ENCODE peak calls at places on chromosomes 3 and 15, in nine cellular contexts. Q, O, U, X, W, J, R, D and S are unnamed samples.
A peak's percentile ranks its signal among the peaks of the same experiment; 100 is the strongest.

GRCh38 chr3:177124882-177125281 is 72.4 kb downstream of the TBL1XR1 start:
- DNase-seq in R (peak; percentile 55), U (no peak), X (no peak), O (no peak), D (no peak), Q (no peak), W (no peak), J (no peak), S (no peak)

GRCh38 chr3:113002676-113003075 is 11.9 kb downstream of the GTPBP8 start:
- DNase-seq in J (no peak), U (no peak), W (no peak), Q (no peak), D (no peak), R (no peak), X (no peak), O (no peak), S (peak; percentile 27)

GRCh38 chr3:4988815-4989648 is 9.8 kb downstream of the BHLHE40 start:
- DNase-seq in R (no peak), J (peak; percentile 56), U (no peak), Q (no peak), X (peak; percentile 90), O (no peak), D (peak; percentile 84), W (no peak), S (no peak)

GRCh38 chr15:42045211-42045615 is 24.4 kb upstream of the PLA2G4E start:
- DNase-seq in X (no peak), R (no peak), D (no peak), Q (no peak), J (no peak), U (no peak), O (no peak), W (no peak), S (no peak)

GRCh38 chr15:39127151-39127815 is 453.6 kb upstream of the THBS1 start:
- DNase-seq in D (no peak), R (peak; percentile 52), W (no peak), U (no peak), Q (no peak), J (no peak), X (peak; percentile 14), O (no peak), S (no peak)

GRCh38 chr3:46706771-46707582 is 5.8 kb downstream of the TMIE start:
- DNase-seq in D (peak; percentile 53), R (no peak), O (peak; percentile 12), Q (no peak), U (no peak), X (no peak), J (no peak), W (peak; percentile 39), S (no peak)

GRCh38 chr3:13115991-13116390 is 42.8 kb upstream of the IQSEC1 start:
- DNase-seq in J (no peak), X (no peak), U (no peak), D (peak; percentile 34), R (no peak), O (no peak), W (no peak), Q (no peak), S (no peak)

GRCh38 chr15:36432162-36432561 is 147.3 kb upstream of the CDIN1 start:
- DNase-seq in X (no peak), W (no peak), J (no peak), D (no peak), U (no peak), R (no peak), Q (no peak), O (no peak), S (no peak)

GRCh38 chr3:179897241-179897640 is 139.5 kb downstream of the PEX5L start:
- DNase-seq in X (no peak), J (no peak), U (no peak), D (no peak), W (no peak), Q (no peak), O (no peak), R (no peak), S (no peak)

GRCh38 chr15:46766021-46766420 is 951.3 kb upstream of the SEMA6D start:
- DNase-seq in J (no peak), W (no peak), U (no peak), R (no peak), O (no peak), X (no peak), Q (no peak), D (no peak), S (no peak)

GRCh38 chr15:91104111-91104510 is 4.1 kb downstream of the SV2B start:
- DNase-seq in O (no peak), X (no peak), Q (no peak), D (no peak), R (no peak), W (peak; percentile 51), J (no peak), U (no peak), S (no peak)

GRCh38 chr3:155946178-155946577 is 75.7 kb downstream of the GMPS start:
- DNase-seq in D (no peak), R (peak; percentile 86), J (peak; percentile 6), U (peak; percentile 25), X (no peak), Q (no peak), O (no peak), W (no peak), S (no peak)

GRCh38 chr15:44535509-44536297 is 1.2 kb upstream of the EIF3J start:
- DNase-seq in R (no peak), X (peak; percentile 12), U (no peak), Q (peak; percentile 41), D (no peak), W (peak; percentile 49), J (peak; percentile 17), O (peak; percentile 22), S (peak; percentile 31)

GRCh38 chr3:112984485-112984884 is 6.3 kb upstream of the GTPBP8 start:
- DNase-seq in J (peak; percentile 35), R (peak; percentile 33), X (no peak), W (no peak), U (no peak), Q (no peak), D (no peak), O (no peak), S (no peak)

GRCh38 chr3:27105904-27106303 is 263.3 kb downstream of the NEK10 start:
- DNase-seq in R (no peak), O (no peak), Q (peak; percentile 60), J (no peak), X (no peak), D (no peak), W (no peak), U (no peak), S (no peak)

GRCh38 chr3:105676621-105677300 is 192.1 kb downstream of the CBLB start:
- DNase-seq in Q (no peak), X (no peak), R (no peak), J (no peak), O (no peak), U (no peak), D (no peak), W (no peak), S (no peak)

GRCh38 chr3:30657914-30658313 is 51.5 kb downstream of the TGFBR2 start:
- DNase-seq in J (no peak), U (no peak), X (no peak), Q (no peak), D (no peak), R (no peak), W (no peak), O (no peak), S (peak; percentile 84)

GRCh38 chr3:101803939-101804338 is 24.9 kb downstream of the NXPE3 start:
- DNase-seq in J (no peak), R (no peak), O (no peak), W (no peak), U (no peak), X (no peak), Q (no peak), D (no peak), S (no peak)

GRCh38 chr3:30342319-30343060 is 263.9 kb upstream of the TGFBR2 start:
- DNase-seq in X (no peak), Q (no peak), W (no peak), R (peak; percentile 95), U (peak; percentile 77), J (peak; percentile 48), O (peak; percentile 35), D (peak; percentile 81), S (no peak)

GRCh38 chr3:11671648-11672100 is 28.0 kb upstream of the VGLL4 start:
- DNase-seq in U (no peak), O (no peak), W (no peak), Q (no peak), X (no peak), R (peak; percentile 67), J (no peak), D (no peak), S (no peak)

DNA sequence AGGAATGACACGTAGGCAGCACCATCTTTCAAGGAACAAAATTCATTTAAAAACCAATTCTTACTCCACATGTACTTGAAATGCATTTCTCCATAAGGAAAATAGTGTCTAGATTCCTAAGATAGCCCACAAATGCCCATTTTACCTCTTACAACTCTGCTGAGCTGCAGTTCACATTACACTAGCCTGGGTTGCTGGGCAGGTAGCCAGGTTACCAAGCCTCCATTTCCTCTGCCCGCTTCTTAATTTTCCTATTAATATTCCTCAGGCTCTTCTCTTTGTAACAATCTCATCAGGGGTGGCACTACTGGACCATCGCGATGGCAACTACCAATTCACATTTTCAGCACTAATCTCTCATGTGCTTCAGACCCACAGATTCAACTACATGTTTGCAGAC is 10.8 kb downstream of the ATP13A3 start:
- DNase-seq in Q (no peak), D (no peak), J (no peak), U (no peak), O (no peak), R (no peak), X (no peak), W (no peak), S (no peak)
- H3K4me1 ChIP-seq in Q (peaks cover 4% of the 10 kb centered on the region), D (peaks cover 4% of the 10 kb centered on the region), J (peaks cover 7% of the 10 kb centered on the region), U (peaks cover 16% of the 10 kb centered on the region), O (peaks cover 7% of the 10 kb centered on the region), R (peaks cover 57% of the 10 kb centered on the region), X (peaks cover 29% of the 10 kb centered on the region), W (no peaks in the 10 kb centered on the region), S (peaks cover 7% of the 10 kb centered on the region)

GRCh38 chr3:48445277-48445882 is 1.2 kb upstream of the ATRIP start:
- DNase-seq in O (no peak), J (no peak), W (no peak), X (no peak), U (no peak), R (no peak), D (no peak), Q (no peak), S (no peak)
- H3K4me1 ChIP-seq in O (peaks cover 5% of the 10 kb centered on the region), J (peaks cover 22% of the 10 kb centered on the region), W (no peaks in the 10 kb centered on the region), X (peaks cover 5% of the 10 kb centered on the region), U (peaks cover 14% of the 10 kb centered on the region), R (peaks cover 27% of the 10 kb centered on the region), D (peaks cover 21% of the 10 kb centered on the region), Q (no peaks in the 10 kb centered on the region), S (peaks cover 25% of the 10 kb centered on the region)

DNA sequence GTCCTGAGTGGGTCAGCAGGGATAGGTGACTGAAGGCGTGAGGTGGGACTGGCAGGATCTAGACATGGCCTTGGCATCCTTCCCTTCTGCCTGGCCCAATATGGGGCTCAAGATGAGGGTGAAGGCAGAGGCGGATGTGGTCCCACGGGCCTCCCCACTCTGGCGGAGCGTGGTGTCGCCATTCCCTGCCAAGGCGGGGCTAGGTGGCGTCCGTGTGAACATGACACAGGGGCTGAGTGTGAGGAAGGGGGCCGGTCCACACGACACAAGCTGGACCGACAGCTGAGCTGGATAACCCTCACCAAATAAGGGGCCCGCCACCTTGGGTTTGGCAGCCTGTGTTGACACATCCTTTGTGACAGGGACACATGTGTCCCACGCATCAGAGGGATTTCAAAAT is 43.1 kb downstream of the ZNF710 start:
- DNase-seq in R (no peak), D (no peak), O (no peak), U (no peak), W (no peak), J (no peak), Q (no peak), X (no peak), S (no peak)
- H3K4me1 ChIP-seq in R (no peaks in the 10 kb centered on the region), D (peaks cover 6% of the 10 kb centered on the region), O (no peaks in the 10 kb centered on the region), U (no peaks in the 10 kb centered on the region), W (no peaks in the 10 kb centered on the region), J (peaks cover 12% of the 10 kb centered on the region), Q (no peaks in the 10 kb centered on the region), X (peaks cover 21% of the 10 kb centered on the region), S (no peaks in the 10 kb centered on the region)

GRCh38 chr15:64099379-64099778 is 3.6 kb downstream of the SNX1 start:
- DNase-seq in J (no peak), U (no peak), W (no peak), D (no peak), O (no peak), Q (no peak), X (no peak), R (no peak), S (no peak)
- H3K4me1 ChIP-seq in J (peaks cover 39% of the 10 kb centered on the region), U (peaks cover 26% of the 10 kb centered on the region), W (no peaks in the 10 kb centered on the region), D (peaks cover 9% of the 10 kb centered on the region), O (peaks cover 15% of the 10 kb centered on the region), Q (no peaks in the 10 kb centered on the region), X (peaks cover 12% of the 10 kb centered on the region), R (peaks cover 51% of the 10 kb centered on the region), S (peaks cover 33% of the 10 kb centered on the region)